ENCODE peak calls at places on chromosomes 1 and 21, in four cellular contexts. S is testis, T is uterus, A is ovary. K is an unnamed sample.
A peak's percentile ranks its signal among the peaks of the same experiment; 100 is the strongest.

GRCh38 chr1:48251323-48251722 is 28.8 kb downstream of the SLC5A9 start:
- DNase-seq in T (no peak), S (no peak), A (no peak), K (no peak)

GRCh38 chr1:51570063-51570720 is 46.7 kb upstream of the OSBPL9 start:
- DNase-seq in T (no peak), A (no peak), S (no peak), K (no peak)

GRCh38 chr1:169368406-169368769 is 393 bp downstream of the BLZF1 start:
- DNase-seq in A (peak; percentile 32), S (no peak), T (no peak), K (peak; percentile 13)

GRCh38 chr1:220706480-220706879 is 16.3 kb downstream of the C1orf115 start:
- DNase-seq in S (no peak), T (no peak), A (peak; percentile 54), K (no peak)

GRCh38 chr1:244322791-244323521 is 128.8 kb downstream of the ADSS2 start:
- DNase-seq in A (no peak), S (peak; percentile 32), T (peak; percentile 61), K (peak; percentile 81)

GRCh38 chr1:109392788-109393580 is 4.7 kb downstream of the SORT1 start:
- DNase-seq in S (peak; percentile 75), A (no peak), T (peak; percentile 50), K (peak; percentile 70)

GRCh38 chr21:44530903-44531605 is 8.9 kb downstream of the KRTAP10-1 start:
- DNase-seq in S (no peak), T (no peak), A (peak; percentile 9), K (no peak)

GRCh38 chr1:31152181-31152768 is 86.8 kb upstream of the PUM1 start:
- DNase-seq in T (no peak), A (no peak), S (no peak), K (no peak)

GRCh38 chr1:51853360-51853759 is 25.2 kb downstream of the NRDC start:
- DNase-seq in T (no peak), A (no peak), S (no peak), K (no peak)

GRCh38 chr1:183920651-183921050 is 115.7 kb downstream of the RGL1 start:
- DNase-seq in S (no peak), T (no peak), A (no peak), K (no peak)

GRCh38 chr1:16083486-16083885 is 10.0 kb upstream of the FAM131C start:
- DNase-seq in S (no peak), T (no peak), A (no peak), K (no peak)

GRCh38 chr1:110572751-110573150 is 33.4 kb downstream of the KCNA2 start:
- DNase-seq in S (no peak), T (no peak), A (no peak), K (no peak)

GRCh38 chr1:170073893-170074249 is 624 bp downstream of the KIFAP3 start:
- DNase-seq in S (no peak), A (no peak), T (no peak), K (no peak)

GRCh38 chr1:207578796-207579435 is 66.0 kb upstream of the CR1L start:
- DNase-seq in S (no peak), T (no peak), A (no peak), K (no peak)

GRCh38 chr1:28172690-28173150 is 3.8 kb downstream of the PTAFR start:
- DNase-seq in A (no peak), S (peak; percentile 38), T (no peak), K (no peak)

GRCh38 chr1:27606708-27607238 is 2.8 kb upstream of the AHDC1 start:
- DNase-seq in S (no peak), T (no peak), A (no peak), K (no peak)

GRCh38 chr1:15016001-15016400 is 137.5 kb upstream of the TMEM51 start:
- DNase-seq in S (no peak), T (no peak), A (no peak), K (no peak)

GRCh38 chr1:69290266-69290665 is 277.5 kb upstream of the LRRC7 start:
- DNase-seq in A (no peak), T (no peak), S (no peak), K (no peak)

GRCh38 chr1:96002969-96003964 is 718.3 kb upstream of the PTBP2 start:
- DNase-seq in T (no peak), A (no peak), S (no peak), K (no peak)

GRCh38 chr1:56473582-56474270 is 105.6 kb downstream of the PLPP3 start:
- DNase-seq in T (no peak), A (no peak), S (no peak), K (no peak)

GRCh38 chr1:31913968-31914367 is 24.2 kb downstream of the PTP4A2 start:
- DNase-seq in S (no peak), A (no peak), T (no peak), K (no peak)

GRCh38 chr1:79716481-79716880 is 710.0 kb upstream of the ADGRL4 start:
- DNase-seq in S (no peak), T (no peak), A (no peak), K (no peak)

GRCh38 chr1:71307451-71307850 is 226.6 kb upstream of the ZRANB2 start:
- DNase-seq in S (no peak), T (no peak), A (no peak), K (no peak)

GRCh38 chr21:45478115-45478801 is 64.0 kb downstream of the SLC19A1 start:
- DNase-seq in S (peak; percentile 79), T (peak; percentile 59), A (peak; percentile 80), K (peak; percentile 57)

GRCh38 chr1:172999349-172999748 is 51.4 kb downstream of the TNFSF18 start:
- DNase-seq in T (no peak), S (no peak), A (no peak), K (no peak)

GRCh38 chr1:25442178-25442577 is 11.5 kb downstream of the MACO1 start:
- DNase-seq in S (no peak), A (no peak), T (no peak), K (no peak)

GRCh38 chr1:244311784-244312532 is 139.8 kb downstream of the ADSS2 start:
- DNase-seq in A (no peak), T (no peak), S (no peak), K (no peak)

GRCh38 chr1:70221241-70222077 is at the start of gene SRSF11:
- DNase-seq in S (peak; percentile 97), T (peak; percentile 95), A (peak; percentile 98), K (peak; percentile 96)

GRCh38 chr1:67342002-67342890 is 34.6 kb downstream of the IL12RB2 start:
- DNase-seq in A (no peak), S (no peak), T (no peak), K (no peak)

GRCh38 chr1:236512019-236512418 is 11.8 kb upstream of the LGALS8 start:
- DNase-seq in A (no peak), S (no peak), T (no peak), K (no peak)

GRCh38 chr1:51833700-51834099 is 44.8 kb downstream of the NRDC start:
- DNase-seq in T (no peak), A (no peak), S (no peak), K (no peak)

GRCh38 chr1:87781589-87781988 is 452.9 kb downstream of the LMO4 start:
- DNase-seq in A (no peak), T (no peak), S (no peak), K (no peak)

GRCh38 chr1:33650708-33651107 is 178.3 kb downstream of the ZSCAN20 start:
- DNase-seq in S (no peak), A (no peak), T (no peak), K (no peak)

GRCh38 chr1:113399063-113399583 is 8.8 kb downstream of the MAGI3 start:
- DNase-seq in A (no peak), T (no peak), S (no peak), K (no peak)

GRCh38 chr1:113396585-113396984 is 6.3 kb downstream of the MAGI3 start:
- DNase-seq in A (no peak), S (no peak), T (no peak), K (no peak)

GRCh38 chr1:113403065-113403464 is 12.8 kb downstream of the MAGI3 start:
- DNase-seq in A (no peak), T (no peak), S (no peak), K (no peak)

GRCh38 chr1:113401728-113402127 is 11.4 kb downstream of the MAGI3 start:
- DNase-seq in S (no peak), T (no peak), A (no peak), K (no peak)

DNA sequence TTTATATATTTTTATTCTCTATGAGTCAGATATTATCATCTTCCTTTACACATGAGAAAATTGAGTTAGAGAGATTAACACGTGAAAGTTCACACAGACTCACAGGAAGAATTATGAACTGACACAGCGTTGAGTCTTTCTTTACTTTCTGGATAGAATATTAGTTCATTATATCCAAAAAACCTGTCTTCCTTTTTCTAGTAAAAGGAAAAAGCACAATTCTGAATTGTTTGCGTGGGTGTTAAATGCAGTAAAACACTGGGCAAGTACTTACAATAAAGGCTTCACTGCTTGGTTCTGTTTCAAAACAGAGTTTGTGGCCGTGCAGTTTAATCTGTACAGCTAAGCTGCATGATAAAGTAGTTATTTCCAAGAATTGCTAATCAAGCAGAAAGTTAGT is 10.8 kb downstream of the MAGI3 start:
- DNase-seq in T (no peak), A (no peak), S (no peak), K (no peak)
- TF ChIP-seq POLR2A in T (no peak), A (no peak), S (no peak), K (no peak)

DNA sequence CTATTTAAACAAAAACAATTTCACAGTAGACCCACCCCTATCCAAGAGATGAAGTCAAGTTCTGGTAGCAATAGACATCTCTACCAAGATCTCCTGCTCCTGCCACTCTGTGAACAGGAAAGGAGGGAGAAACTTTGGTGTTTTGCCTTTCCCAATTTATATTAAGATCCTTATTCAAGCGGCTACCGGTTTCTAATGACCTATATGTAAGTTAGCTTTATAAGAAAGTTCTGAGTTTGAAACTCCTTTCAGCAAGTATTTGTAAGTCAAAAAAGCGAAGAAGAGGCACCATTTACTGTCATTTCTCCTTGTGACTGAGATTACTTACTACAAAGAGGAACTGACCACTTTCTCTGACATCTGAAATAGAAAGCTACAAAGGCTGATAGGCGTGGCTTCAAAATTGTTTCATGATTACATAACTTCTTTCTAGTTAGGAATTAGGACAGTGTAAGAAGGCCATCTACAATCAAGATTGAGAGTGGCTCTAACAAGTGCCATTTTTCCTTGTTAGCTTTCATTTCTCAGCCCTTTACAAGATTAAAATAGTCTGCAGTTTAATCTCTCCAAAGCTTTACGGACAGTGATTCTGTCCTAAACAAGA is at the start of gene MNDA:
- DNase-seq in S (no peak), T (no peak), A (no peak), K (no peak)
- TF ChIP-seq POLR2A in S (no peak), T (no peak), A (no peak), K (no peak)

GRCh38 chr1:200629876-200630514 is 9.4 kb upstream of the KIF14 start:
- DNase-seq in A (no peak), T (no peak), S (no peak), K (no peak)
- TF ChIP-seq POLR2A in A (no peak), T (no peak), S (no peak), K (no peak)

DNA sequence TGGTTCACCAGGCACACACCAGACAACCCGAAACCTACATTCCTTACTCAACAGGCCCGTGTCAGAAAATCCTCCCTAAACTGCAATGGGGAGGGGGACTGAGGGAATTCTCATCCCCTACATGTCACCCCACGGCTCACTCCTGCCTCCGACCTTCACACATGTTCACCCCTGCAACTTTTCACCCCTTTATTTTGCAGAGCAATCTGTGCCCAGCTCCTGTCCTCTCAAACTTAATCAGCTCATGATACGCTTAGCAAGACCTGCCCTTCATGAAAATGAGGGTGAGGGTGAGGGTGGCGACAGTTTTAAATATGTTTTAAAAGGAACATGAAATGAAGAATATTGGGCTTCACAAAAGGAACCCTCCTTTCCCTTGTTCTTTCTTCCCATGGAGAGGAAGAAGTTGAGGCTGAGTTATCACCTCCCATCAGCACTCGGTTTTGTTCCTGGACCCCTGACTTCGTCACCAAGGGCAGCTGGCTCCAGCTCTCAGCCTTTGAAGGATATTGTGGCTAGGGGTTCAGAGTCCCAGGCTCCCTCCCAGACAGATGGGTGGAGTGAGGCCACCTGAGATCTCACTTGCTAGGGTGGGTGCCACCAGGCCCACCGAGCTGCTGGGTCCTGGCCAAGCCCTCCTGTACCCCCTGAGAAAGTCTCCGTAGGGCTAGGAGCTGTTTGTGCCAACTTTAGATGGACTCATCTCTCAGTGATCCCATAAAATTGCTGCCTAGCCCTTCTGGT is 6.7 kb downstream of the MX2 start:
- DNase-seq in T (no peak), A (no peak), S (no peak), K (no peak)
- TF ChIP-seq POLR2A in T (no peak), A (no peak), S (no peak), K (no peak)

K was measured in prostate gland.